ENCODE peak calls at places on chromosome 20, in six cellular contexts. X, D, A, N, Y and W are unnamed samples.

GRCh38 chr20:48749437-48749836 is 78.4 kb downstream of the PREX1 start:
- DNase-seq in X (no peak), A (no peak), N (no peak), D (no peak), Y (no peak), W (no peak)

GRCh38 chr20:12311102-12311865 is 393.6 kb downstream of the BTBD3 start:
- DNase-seq in D (no peak), X (no peak), Y (no peak), N (no peak), A (no peak), W (no peak)

GRCh38 chr20:43982886-43983285 is 68.2 kb downstream of the TOX2 start:
- DNase-seq in D (no peak), A (no peak), N (no peak), X (no peak), Y (no peak), W (no peak)

GRCh38 chr20:57451759-57452661 is 60.8 kb downstream of the RBM38 start:
- DNase-seq in D (no peak), X (no peak), A (no peak), N (no peak), Y (no peak), W (no peak)

GRCh38 chr20:49098136-49098535 is 52.0 kb downstream of the CSE1L start:
- DNase-seq in D (no peak), A (no peak), Y (no peak), N (no peak), X (no peak), W (no peak)

GRCh38 chr20:49161428-49162152 is 26.5 kb downstream of the STAU1 start:
- DNase-seq in Y (no peak), D (no peak), A (no peak), N (no peak), X (peak; percentile 20), W (no peak)

GRCh38 chr20:45433316-45433715 is 17.4 kb downstream of the PIGT start:
- DNase-seq in N (no peak), X (no peak), Y (no peak), D (no peak), A (no peak), W (no peak)

GRCh38 chr20:37072293-37073196 is 23.3 kb downstream of the RBL1 start:
- DNase-seq in D (no peak), N (no peak), Y (no peak), X (no peak), A (no peak), W (peak; percentile 76)

GRCh38 chr20:17663040-17663399 is 19.0 kb downstream of the RRBP1 start:
- DNase-seq in X (no peak), D (no peak), A (no peak), N (no peak), Y (peak; percentile 11), W (no peak)

GRCh38 chr20:16069416-16070010 is 503.7 kb downstream of the KIF16B start:
- DNase-seq in N (no peak), D (no peak), Y (no peak), X (no peak), A (no peak), W (no peak)

GRCh38 chr20:58406422-58407001 is 17.5 kb downstream of the VAPB start:
- DNase-seq in D (no peak), N (no peak), A (no peak), X (no peak), Y (no peak), W (no peak)

GRCh38 chr20:53003420-53003819 is 31.3 kb downstream of the TSHZ2 start:
- DNase-seq in X (no peak), N (no peak), D (no peak), Y (no peak), A (no peak), W (no peak)

GRCh38 chr20:63775096-63775978 is 35.8 kb downstream of the SLC2A4RG start:
- DNase-seq in N (no peak), Y (peak; percentile 55), A (no peak), D (no peak), X (peak; percentile 85), W (no peak)

GRCh38 chr20:650281-650680 is 2.7 kb downstream of the SRXN1 start:
- DNase-seq in N (no peak), X (no peak), Y (no peak), D (no peak), A (no peak), W (no peak)

GRCh38 chr20:45358282-45359068 is 4.5 kb upstream of the SYS1 start:
- DNase-seq in Y (peak; percentile 94), A (peak; percentile 88), X (no peak), N (peak; percentile 58), D (no peak), W (peak; percentile 38)

GRCh38 chr20:46087161-46087560 is 2.6 kb downstream of the NCOA5 start:
- DNase-seq in N (no peak), Y (no peak), D (no peak), X (no peak), A (no peak), W (no peak)

GRCh38 chr20:40506567-40506966 is 182.5 kb downstream of the MAFB start:
- DNase-seq in N (peak; percentile 66), X (peak; percentile 72), Y (peak; percentile 63), A (peak; percentile 97), D (no peak), W (peak; percentile 77)

GRCh38 chr20:40499416-40499815 is 189.6 kb downstream of the MAFB start:
- DNase-seq in A (no peak), N (no peak), D (no peak), X (no peak), Y (no peak), W (no peak)

GRCh38 chr20:40497781-40498691 is 191.0 kb downstream of the MAFB start:
- DNase-seq in X (no peak), D (no peak), N (no peak), Y (no peak), A (peak; percentile 89), W (no peak)

DNA sequence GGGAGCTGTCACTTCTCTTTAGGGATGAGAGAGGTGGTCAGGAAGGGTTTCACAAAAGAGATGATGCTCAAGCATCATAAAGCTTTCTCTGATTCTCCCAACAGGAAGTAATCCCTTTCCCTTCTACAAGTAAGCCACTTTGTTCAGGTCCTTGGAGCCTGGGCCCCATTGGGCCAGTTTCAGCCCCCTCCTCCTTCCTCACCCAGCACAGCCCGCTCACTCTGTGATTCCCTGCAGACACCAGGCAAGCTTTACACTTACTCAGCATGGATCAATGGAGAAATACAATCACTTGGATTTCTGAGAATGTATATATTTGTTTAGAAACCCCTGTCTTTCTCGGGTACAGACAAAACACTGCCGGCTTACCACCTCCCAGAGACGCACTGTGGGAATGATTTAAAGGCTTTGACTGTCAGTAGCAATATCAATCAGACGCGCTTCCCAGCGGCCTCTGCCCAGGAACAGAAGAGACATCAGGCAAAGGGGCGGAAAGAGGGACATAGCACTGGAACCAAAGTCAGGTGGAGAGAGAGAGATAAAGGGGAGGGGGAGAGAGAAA is 186.5 kb downstream of the MAFB start:
- DNase-seq in A (no peak), N (no peak), Y (no peak), X (no peak), D (no peak), W (no peak)
- H3K4me1 ChIP-seq in A (peaks cover 23% of the 10 kb centered on the region), N (no peaks in the 10 kb centered on the region), Y (no peaks in the 10 kb centered on the region), X (no peaks in the 10 kb centered on the region), D (no peaks in the 10 kb centered on the region), W (peaks cover 6% of the 10 kb centered on the region)

GRCh38 chr20:60926831-60927230 is 325.2 kb upstream of the CDH4 start:
- DNase-seq in N (no peak), A (no peak), Y (no peak), X (no peak), D (no peak), W (no peak)

GRCh38 chr20:60931691-60932090 is 320.4 kb upstream of the CDH4 start:
- DNase-seq in X (no peak), A (no peak), Y (no peak), D (no peak), N (no peak), W (no peak)

GRCh38 chr20:60930023-60930790 is 321.9 kb upstream of the CDH4 start:
- DNase-seq in N (no peak), X (no peak), Y (no peak), A (no peak), D (no peak), W (no peak)

GRCh38 chr20:60928341-60928740 is 323.7 kb upstream of the CDH4 start:
- DNase-seq in Y (no peak), D (no peak), A (no peak), N (no peak), X (no peak), W (no peak)
- H3K4me1 ChIP-seq in Y (no peaks in the 10 kb centered on the region), D (no peaks in the 10 kb centered on the region), A (no peaks in the 10 kb centered on the region), N (no peaks in the 10 kb centered on the region), X (no peaks in the 10 kb centered on the region), W (no peaks in the 10 kb centered on the region)

GRCh38 chr20:62624719-62625455 is 17.4 kb upstream of the SLCO4A1 start:
- DNase-seq in N (no peak), X (no peak), Y (no peak), A (peak; percentile 69), D (no peak), W (no peak)

GRCh38 chr20:62624325-62624690 is 18.0 kb upstream of the SLCO4A1 start:
- DNase-seq in A (no peak), X (peak; percentile 33), Y (no peak), D (no peak), N (peak; percentile 71), W (no peak)

GRCh38 chr20:62627901-62628612 is 14.2 kb upstream of the SLCO4A1 start:
- DNase-seq in X (no peak), A (no peak), D (no peak), N (no peak), Y (no peak), W (no peak)

GRCh38 chr20:62625516-62625915 is 16.8 kb upstream of the SLCO4A1 start:
- DNase-seq in X (no peak), D (no peak), N (no peak), A (no peak), Y (no peak), W (no peak)

GRCh38 chr20:62625921-62626547 is 16.3 kb upstream of the SLCO4A1 start:
- DNase-seq in D (no peak), X (no peak), A (no peak), N (no peak), Y (no peak), W (no peak)
- H3K4me1 ChIP-seq in D (peaks cover 16% of the 10 kb centered on the region), X (peaks cover 23% of the 10 kb centered on the region), A (peaks cover 44% of the 10 kb centered on the region), N (peaks cover 41% of the 10 kb centered on the region), Y (peaks cover 12% of the 10 kb centered on the region), W (peaks cover 31% of the 10 kb centered on the region)

GRCh38 chr20:4161447-4162251 is 146.3 kb upstream of the RNF24 start:
- DNase-seq in X (no peak), D (no peak), Y (no peak), A (peak; percentile 52), N (peak; percentile 89), W (no peak)

GRCh38 chr20:4162766-4163165 is 147.4 kb upstream of the RNF24 start:
- DNase-seq in N (no peak), Y (no peak), D (no peak), A (peak; percentile 22), X (no peak), W (no peak)

GRCh38 chr20:4165984-4166725 is 150.8 kb upstream of the RNF24 start:
- DNase-seq in A (no peak), Y (no peak), X (no peak), D (no peak), N (no peak), W (no peak)

GRCh38 chr20:4166726-4167035 is 151.3 kb upstream of the RNF24 start:
- DNase-seq in N (no peak), X (no peak), A (no peak), D (no peak), Y (no peak), W (no peak)

DNA sequence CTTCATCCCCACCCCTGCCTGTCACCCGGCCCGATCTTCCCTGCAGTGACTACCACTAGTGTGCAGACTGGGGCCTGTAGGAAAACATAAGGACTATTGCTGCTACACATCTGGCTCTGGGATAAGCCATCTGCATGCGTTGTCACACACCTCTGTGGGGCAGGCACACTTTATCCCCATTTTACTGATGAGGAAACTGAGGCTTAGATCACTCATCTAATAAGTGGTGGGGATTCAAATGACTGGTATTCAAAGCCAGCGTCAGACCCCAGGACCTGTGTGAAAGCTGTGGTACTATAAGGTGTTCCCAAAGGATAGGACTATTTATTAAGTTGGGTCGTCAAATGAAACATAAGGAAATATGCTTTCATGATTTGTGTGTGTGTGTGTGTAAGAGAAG is 148.9 kb upstream of the RNF24 start:
- DNase-seq in Y (no peak), D (no peak), N (no peak), X (no peak), A (no peak), W (no peak)
- H3K4me1 ChIP-seq in Y (no peaks in the 10 kb centered on the region), D (peaks cover 10% of the 10 kb centered on the region), N (peaks cover 37% of the 10 kb centered on the region), X (peaks cover 42% of the 10 kb centered on the region), A (peaks cover 16% of the 10 kb centered on the region), W (peaks cover 22% of the 10 kb centered on the region)